ENCODE peak calls at places on chromosomes 4 and X, in four cellular contexts. V is neural progenitor cell, Y is IMR-90, L is ovary. U is an unnamed sample.

GRCh38 chr4:21447320-21448055 is 501.1 kb downstream of the KCNIP4 start:
- DNase-seq in V (no peak), Y (no peak), L (no peak), U (peak; percentile 91)

GRCh38 chrX:16646366-16647168 is 3.4 kb upstream of the S100G start:
- DNase-seq in V (no peak), Y (no peak), L (no peak), U (no peak)

GRCh38 chrX:106404512-106404911 is 207.3 kb upstream of the RADX start:
- DNase-seq in V (no peak), Y (no peak), L (no peak), U (peak; percentile 60)

GRCh38 chrX:104284407-104285000 is 29.8 kb upstream of the ESX1 start:
- DNase-seq in V (no peak), Y (no peak), L (no peak), U (no peak)

GRCh38 chr4:99816611-99817309 is at the start of gene DAPP1:
- DNase-seq in V (no peak), Y (no peak), L (no peak), U (peak; percentile 99)

GRCh38 chr4:796206-796605 is 29.7 kb downstream of the CPLX1 start:
- DNase-seq in V (no peak), Y (no peak), L (no peak), U (no peak)

GRCh38 chrX:74537011-74537390 is 77.4 kb downstream of the RLIM start:
- DNase-seq in V (no peak), Y (peak; percentile 33), L (peak; percentile 63), U (peak; percentile 2)

GRCh38 chr4:76430519-76431388 is 4.3 kb upstream of the SHROOM3 start:
- DNase-seq in V (peak; percentile 73), Y (peak; percentile 60), L (no peak), U (peak; percentile 64)

GRCh38 chrX:38805294-38806053 is 4.2 kb downstream of the MID1IP1 start:
- DNase-seq in V (peak; percentile 48), Y (peak; percentile 75), L (peak; percentile 64), U (peak; percentile 60)

GRCh38 chr4:120055167-120055566 is 11.5 kb downstream of the MAD2L1 start:
- DNase-seq in V (no peak), Y (no peak), L (no peak), U (no peak)

GRCh38 chr4:79141530-79141929 is 184.3 kb downstream of the NAA11 start:
- DNase-seq in V (peak; percentile 47), Y (peak; percentile 1), L (no peak), U (peak; percentile 44)

GRCh38 chr4:52941450-52941849 is 79.3 kb downstream of the RASL11B start:
- DNase-seq in V (no peak), Y (no peak), L (no peak), U (no peak)

GRCh38 chrX:154818916-154819770 is 13.9 kb upstream of the MPP1 start:
- DNase-seq in V (no peak), Y (no peak), L (no peak), U (no peak)

GRCh38 chrX:117120700-117121099 is 657.9 kb upstream of the CT83 start:
- DNase-seq in V (no peak), Y (no peak), L (no peak), U (no peak)

GRCh38 chr4:131613824-131614216 is 1535.3 kb upstream of the PCDH10 start:
- DNase-seq in V (no peak), Y (peak; percentile 0), L (no peak), U (no peak)

GRCh38 chr4:18961879-18962278 is 940.3 kb upstream of the LCORL start:
- DNase-seq in V (no peak), Y (no peak), L (no peak), U (no peak)

GRCh38 chr4:127370495-127371069 is 262.2 kb upstream of the INTU start:
- DNase-seq in V (no peak), Y (peak; percentile 1), L (peak; percentile 18), U (no peak)

GRCh38 chr4:2261853-2262144 is at the start of gene MXD4:
- DNase-seq in V (no peak), Y (no peak), L (no peak), U (no peak)

DNA sequence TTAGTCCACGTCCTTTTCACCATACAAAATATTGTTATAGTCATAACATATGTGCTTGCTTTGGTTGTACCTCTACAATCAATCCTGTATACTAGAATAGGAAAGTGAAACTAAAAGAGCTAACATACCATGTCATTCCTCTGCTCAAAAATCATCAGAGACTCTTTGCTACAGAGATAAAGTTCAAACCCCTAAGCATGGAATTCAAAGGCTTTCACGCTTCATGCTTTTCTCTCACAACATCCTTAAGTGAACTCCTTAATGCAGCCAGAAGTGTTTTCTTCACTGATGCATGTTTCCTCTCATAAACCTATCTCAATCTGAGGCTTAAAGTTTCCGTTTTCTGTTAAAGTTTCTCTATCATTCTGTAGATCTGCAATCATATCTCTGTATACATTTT is 744.6 kb upstream of the IGFBP7 start:
- DNase-seq in V (no peak), Y (no peak), L (no peak), U (no peak)
- H3K4me3 ChIP-seq in V (no peak overlapping the region), Y (no peak overlapping the region), L (no peak overlapping the region), U (no peak overlapping the region)

DNA sequence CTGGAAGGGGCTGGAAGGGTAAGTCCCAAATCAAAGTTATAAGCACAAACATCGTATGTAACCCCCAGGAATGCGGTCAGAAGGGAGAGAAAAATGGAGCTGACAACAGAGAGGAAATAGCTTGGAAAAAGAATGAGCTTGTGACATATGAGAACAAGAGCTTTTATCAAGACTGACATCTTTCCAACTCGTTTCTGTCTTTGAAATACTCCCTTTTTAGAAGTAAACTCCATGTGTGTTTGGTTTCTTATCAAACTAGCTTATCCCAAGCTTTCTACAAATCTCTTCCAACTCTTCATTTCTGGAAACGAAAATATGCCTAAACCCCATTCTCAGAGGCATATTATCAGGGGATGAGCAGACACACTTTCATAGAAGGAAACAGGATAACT is 235.4 kb downstream of the NAF1 start:
- DNase-seq in V (no peak), Y (no peak), L (no peak), U (no peak)
- H3K4me3 ChIP-seq in V (no peak overlapping the region), Y (no peak overlapping the region), L (no peak overlapping the region), U (no peak overlapping the region)

DNA sequence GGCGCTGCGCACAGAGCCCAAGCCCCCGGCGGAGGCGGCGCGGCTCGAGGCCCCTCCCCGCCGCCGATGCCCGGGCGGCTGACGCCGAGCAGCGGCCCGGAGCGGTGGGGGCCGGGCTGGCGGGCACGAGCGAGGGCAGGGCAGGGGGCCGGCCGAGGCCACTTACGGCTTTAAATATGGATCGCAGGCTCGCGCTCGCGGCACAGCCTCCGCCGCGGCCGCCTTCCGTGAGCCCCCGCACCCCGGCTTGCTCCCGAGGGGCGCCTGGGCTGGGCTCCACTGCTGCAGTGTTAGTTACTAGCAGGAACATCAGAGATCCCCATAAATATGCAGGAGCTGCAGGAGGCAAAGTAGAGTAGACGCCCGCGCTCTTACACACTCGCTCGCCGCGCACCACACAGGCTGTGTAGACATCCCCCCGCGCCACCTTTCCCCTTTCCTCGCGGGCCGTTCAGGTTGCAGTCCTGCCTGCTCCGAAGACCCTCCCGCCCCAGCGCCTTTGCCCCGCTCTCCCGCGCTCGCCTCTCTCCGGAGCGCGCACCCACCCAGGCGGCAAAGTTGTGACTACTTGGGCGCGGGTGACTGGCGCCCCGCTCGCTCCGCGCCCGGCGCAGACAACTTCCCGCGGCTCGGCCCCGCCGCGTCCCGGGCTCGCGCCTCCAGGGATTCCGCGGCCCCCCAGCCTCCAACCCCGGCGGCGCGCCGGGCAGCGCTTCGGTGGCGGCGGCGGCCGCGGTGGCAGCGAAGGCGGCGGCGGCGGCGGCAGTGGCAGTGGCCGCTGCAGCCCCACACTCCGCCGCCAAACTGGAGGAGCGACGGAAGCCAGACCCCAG is 152.0 kb upstream of the SLC4A4 start:
- DNase-seq in V (peak; percentile 84), Y (peak; percentile 53), L (peak; percentile 36), U (no peak)
- H3K4me3 ChIP-seq in V (peak overlapping the region; percentile 75), Y (peak overlapping the region; percentile 93), L (peak overlapping the region; percentile 62), U (peak overlapping the region; percentile 44)

GRCh38 chrX:53263597-53264094 is 17.7 kb downstream of the IQSEC2 start:
- DNase-seq in V (no peak), Y (peak; percentile 71), L (no peak), U (peak; percentile 81)

GRCh38 chrX:53261573-53261972 is 19.8 kb downstream of the IQSEC2 start:
- DNase-seq in V (no peak), Y (no peak), L (no peak), U (no peak)

GRCh38 chrX:53260836-53261235 is 20.5 kb downstream of the IQSEC2 start:
- DNase-seq in V (no peak), Y (no peak), L (no peak), U (no peak)

GRCh38 chrX:53262189-53262917 is 19.0 kb downstream of the IQSEC2 start:
- DNase-seq in V (no peak), Y (no peak), L (no peak), U (no peak)

GRCh38 chrX:53262918-53263394 is 18.4 kb downstream of the IQSEC2 start:
- DNase-seq in V (no peak), Y (peak; percentile 55), L (no peak), U (peak; percentile 38)
- H3K4me3 ChIP-seq in V (no peak overlapping the region), Y (no peak overlapping the region), L (no peak overlapping the region), U (no peak overlapping the region)

DNA sequence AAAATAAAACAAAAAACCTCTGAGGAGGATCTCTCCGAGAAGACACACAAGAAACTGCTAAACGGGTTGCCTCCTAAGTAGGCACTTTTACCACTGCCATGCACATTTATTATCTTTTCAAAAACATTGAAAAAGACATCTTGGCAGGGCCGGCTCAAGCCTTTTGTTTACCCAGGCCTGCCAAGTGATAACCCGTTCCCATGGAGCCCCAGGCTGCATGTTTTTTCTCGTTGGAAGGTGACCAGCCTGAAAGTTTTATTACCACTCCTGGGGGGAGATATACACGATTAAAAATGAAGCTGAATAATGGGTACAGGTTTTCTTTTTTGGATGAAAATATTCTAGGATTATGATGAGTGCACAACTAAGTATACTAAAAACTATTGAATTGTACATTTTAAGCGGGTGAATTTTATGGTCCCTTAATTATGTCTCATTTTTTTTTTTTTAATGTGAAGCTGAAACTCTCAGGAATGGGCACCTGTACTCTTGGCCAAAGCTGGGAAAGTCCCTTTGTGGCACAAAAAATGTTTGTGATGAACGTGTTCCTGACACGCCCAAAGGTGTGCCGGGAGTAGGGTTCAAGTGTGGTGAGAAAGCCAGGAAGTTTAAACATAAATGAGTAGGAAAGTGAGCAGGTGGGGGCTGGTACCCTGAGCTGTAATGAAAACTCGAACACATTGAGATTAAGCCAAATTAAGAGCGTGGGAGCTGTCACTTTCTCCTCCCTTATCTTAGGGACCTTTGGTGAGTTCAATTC is 1.5 kb upstream of the MAP7D2 start:
- DNase-seq in V (no peak), Y (no peak), L (no peak), U (peak; percentile 48)
- H3K4me3 ChIP-seq in V (no peak overlapping the region), Y (no peak overlapping the region), L (no peak overlapping the region), U (no peak overlapping the region)

GRCh38 chr4:37893164-37893563 is 2.3 kb downstream of the TBC1D1 start:
- DNase-seq in V (no peak), Y (no peak), L (no peak), U (no peak)

GRCh38 chr4:37892641-37893040 is 1.8 kb downstream of the TBC1D1 start:
- DNase-seq in V (no peak), Y (no peak), L (no peak), U (no peak)

GRCh38 chr4:37890501-37891220 is at the start of gene TBC1D1:
- DNase-seq in V (peak; percentile 48), Y (no peak), L (peak; percentile 58), U (no peak)

GRCh38 chr4:37889849-37890500 is 909 bp upstream of the TBC1D1 start:
- DNase-seq in V (peak; percentile 31), Y (peak; percentile 1), L (peak; percentile 53), U (no peak)

GRCh38 chr4:37891221-37892159 is 606 bp downstream of the TBC1D1 start:
- DNase-seq in V (peak; percentile 51), Y (peak; percentile 4), L (no peak), U (no peak)
- H3K4me3 ChIP-seq in V (peak overlapping the region; percentile 74), Y (peak overlapping the region; percentile 64), L (peak overlapping the region; percentile 77), U (peak overlapping the region; percentile 46)

GRCh38 chrX:53086464-53086863 is 4.3 kb downstream of the TSPYL2 start:
- DNase-seq in V (no peak), Y (no peak), L (peak; percentile 82), U (no peak)
- H3K4me3 ChIP-seq in V (no peak overlapping the region), Y (no peak overlapping the region), L (no peak overlapping the region), U (no peak overlapping the region)